ENCODE peak calls at places on chromosomes 12 and 14, in four cellular contexts. W is mammary epithelial cell; T is CD4-positive, alpha-beta memory T cell; G is mesenchymal stem cell. I is an unnamed sample.

GRCh38 chr12:123621619-123622530 is 11.6 kb downstream of the EIF2B1 start:
- DNase-seq in W (peak; percentile 34), T (no peak), G (no peak), I (no peak)

GRCh38 chr12:91804533-91804932 is 341.1 kb downstream of the BTG1 start:
- DNase-seq in W (peak; percentile 93), T (no peak), G (no peak), I (no peak)

GRCh38 chr14:52583544-52583943 is 30.9 kb downstream of the GPR137C start:
- DNase-seq in W (peak; percentile 12), T (no peak), G (no peak), I (no peak)

GRCh38 chr12:607541-608001 is 55.7 kb downstream of the NINJ2 start:
- DNase-seq in W (peak; percentile 64), T (no peak), G (no peak), I (no peak)

GRCh38 chr14:96502621-96503251 is 554 bp downstream of the PAPOLA start:
- DNase-seq in W (peak; percentile 39), T (no peak), G (peak; percentile 66), I (no peak)

GRCh38 chr14:32224731-32225377 is 21.8 kb upstream of the RNU6-8 start:
- DNase-seq in W (peak; percentile 60), T (no peak), G (peak; percentile 66), I (peak; percentile 18)

GRCh38 chr12:12683725-12684124 is 12.3 kb downstream of the GPR19 start:
- DNase-seq in W (no peak), T (no peak), G (no peak), I (no peak)

GRCh38 chr14:60575008-60575407 is 66.1 kb downstream of the SIX6 start:
- DNase-seq in W (no peak), T (no peak), G (no peak), I (no peak)

GRCh38 chr14:96631621-96632362 is 129.6 kb downstream of the PAPOLA start:
- DNase-seq in W (no peak), T (no peak), G (no peak), I (no peak)

GRCh38 chr12:55842681-55843429 is at the start of gene MMP19:
- DNase-seq in W (peak; percentile 56), T (no peak), G (peak; percentile 91), I (no peak)

GRCh38 chr12:85130631-85131030 is 94.5 kb downstream of the LRRIQ1 start:
- DNase-seq in W (no peak), T (no peak), G (peak; percentile 2), I (no peak)

GRCh38 chr14:58106446-58106845 is 45.6 kb downstream of the ARMH4 start:
- DNase-seq in W (no peak), T (no peak), G (no peak), I (no peak)

GRCh38 chr12:58174316-58174715 is 232.9 kb downstream of the ATP23 start:
- DNase-seq in W (no peak), T (no peak), G (no peak), I (no peak)

GRCh38 chr12:125561-125960 is 59.0 kb downstream of the IQSEC3 start:
- DNase-seq in W (no peak), T (no peak), G (no peak), I (no peak)

GRCh38 chr14:90489306-90489705 is 92.5 kb downstream of the CALM1 start:
- DNase-seq in W (no peak), T (no peak), G (no peak), I (no peak)

GRCh38 chr12:3313066-3313465 is 177.9 kb upstream of the PRMT8 start:
- DNase-seq in W (peak; percentile 57), T (no peak), G (peak; percentile 45), I (no peak)

GRCh38 chr14:72182773-72183432 is 250.7 kb downstream of the RGS6 start:
- DNase-seq in W (no peak), T (no peak), G (no peak), I (no peak)

GRCh38 chr12:56574210-56574609 is 52.6 kb downstream of the RBMS2 start:
- DNase-seq in W (peak; percentile 41), T (no peak), G (no peak), I (no peak)

GRCh38 chr14:64612021-64612380 is 62.2 kb downstream of the PPP1R36 start:
- DNase-seq in W (no peak), T (no peak), G (peak; percentile 71), I (no peak)

GRCh38 chr14:51513281-51513680 is 138.4 kb upstream of the FRMD6 start:
- DNase-seq in W (no peak), T (no peak), G (no peak), I (no peak)

GRCh38 chr14:31435276-31435675 is 14.9 kb upstream of the HEATR5A start:
- DNase-seq in W (no peak), T (no peak), G (no peak), I (no peak)

GRCh38 chr14:37150414-37150813 is 22.0 kb downstream of the SLC25A21 start:
- DNase-seq in W (peak; percentile 36), T (no peak), G (peak; percentile 60), I (no peak)

GRCh38 chr12:6613015-6613775 is 6.0 kb upstream of the CHD4 start:
- DNase-seq in W (peak; percentile 43), T (no peak), G (peak; percentile 72), I (no peak)

GRCh38 chr14:61190341-61190740 is 90.8 kb downstream of the TMEM30B start:
- DNase-seq in W (no peak), T (no peak), G (no peak), I (no peak)

GRCh38 chr12:46562625-46563228 is 190.2 kb upstream of the SLC38A2 start:
- DNase-seq in W (peak; percentile 95), T (no peak), G (peak; percentile 81), I (no peak)

GRCh38 chr12:912466-913235 is 36.8 kb downstream of the RAD52 start:
- DNase-seq in W (no peak), T (no peak), G (no peak), I (no peak)

GRCh38 chr12:124531281-124531745 is 36.1 kb downstream of the NCOR2 start:
- DNase-seq in W (no peak), T (no peak), G (peak; percentile 57), I (no peak)

DNA sequence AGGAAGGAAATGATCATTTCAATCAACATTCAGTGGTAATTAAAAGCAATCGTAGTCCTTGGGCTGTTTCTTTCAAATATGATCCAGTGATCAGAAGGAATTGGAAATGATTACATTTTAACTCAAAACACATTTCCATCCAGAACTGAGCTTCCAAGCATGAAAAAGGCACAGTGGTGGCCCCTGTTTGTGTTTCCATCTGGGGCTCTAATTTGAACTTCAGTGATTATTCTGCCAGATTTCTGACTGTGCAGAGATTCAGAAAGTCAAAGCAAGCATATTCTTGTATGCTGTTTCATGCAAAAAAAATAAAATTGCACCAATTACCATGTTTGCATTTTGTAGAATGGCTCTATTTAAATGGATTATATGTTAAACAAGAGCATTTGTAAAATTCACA is 157.1 kb upstream of the LMNTD1 start:
- DNase-seq in W (no peak), T (no peak), G (no peak), I (no peak)
- H3K9me3 ChIP-seq in W (peaks cover 17% of the 10 kb centered on the region), T (no peaks in the 10 kb centered on the region), G (peaks cover 38% of the 10 kb centered on the region), I (no peaks in the 10 kb centered on the region)

GRCh38 chr12:132185698-132186097 is 41.4 kb downstream of the NOC4L start:
- DNase-seq in W (no peak), T (peak; percentile 60), G (no peak), I (peak; percentile 80)
- H3K4me3 ChIP-seq in W (no peak overlapping the region), T (peak overlapping the region; percentile 37), G (no peak overlapping the region), I (peak overlapping the region; percentile 73)

GRCh38 chr12:126191037-126191891 is 1126.0 kb downstream of the AACS start:
- DNase-seq in W (no peak), T (no peak), G (no peak), I (no peak)
- H3K9me3 ChIP-seq in W (peaks cover 12% of the 10 kb centered on the region), T (no peaks in the 10 kb centered on the region), G (no peaks in the 10 kb centered on the region), I (no peaks in the 10 kb centered on the region)

DNA sequence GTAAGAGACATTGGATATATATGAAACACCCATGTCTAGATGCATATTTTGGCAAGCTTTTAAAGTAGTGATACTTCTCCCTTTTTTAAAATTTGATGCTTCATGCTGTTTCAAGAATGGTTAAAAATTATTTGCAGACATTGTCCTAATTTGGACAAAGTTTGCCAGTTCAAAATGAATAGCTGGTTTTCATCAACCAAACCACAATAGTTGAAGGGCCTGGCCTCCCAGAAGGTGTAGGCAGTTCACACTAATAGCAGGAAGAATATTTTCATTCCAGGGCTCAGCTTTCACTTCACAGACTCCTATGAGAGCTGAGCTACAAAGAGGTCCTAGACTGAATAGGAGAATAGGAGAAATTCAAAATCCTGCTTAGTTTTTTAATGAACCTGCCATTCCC is 78.7 kb downstream of the STXBP6 start:
- DNase-seq in W (no peak), T (no peak), G (no peak), I (no peak)
- H3K4me3 ChIP-seq in W (no peak overlapping the region), T (no peak overlapping the region), G (no peak overlapping the region), I (no peak overlapping the region)

DNA sequence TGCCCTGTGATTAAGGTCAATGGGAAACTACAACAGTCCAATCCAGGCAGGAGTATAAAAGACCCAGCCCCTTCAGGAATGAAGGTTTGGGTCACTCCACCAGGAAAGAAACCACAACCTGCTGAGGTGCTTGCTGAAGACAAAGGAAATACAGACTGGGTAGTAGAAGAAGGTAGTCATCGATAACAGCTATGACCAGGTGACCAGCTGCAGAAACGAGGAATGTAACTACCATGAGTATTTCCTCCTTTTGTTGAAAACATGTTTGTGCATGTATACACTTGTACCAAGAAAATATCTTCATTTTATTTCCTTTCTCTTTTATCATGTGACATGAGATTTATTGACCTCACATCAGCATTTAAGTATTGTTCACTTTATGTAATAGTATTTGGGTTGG is 409.1 kb downstream of the FOXG1 start:
- DNase-seq in W (no peak), T (no peak), G (no peak), I (no peak)
- H3K9me3 ChIP-seq in W (peaks cover 30% of the 10 kb centered on the region), T (no peaks in the 10 kb centered on the region), G (no peaks in the 10 kb centered on the region), I (peaks cover 4% of the 10 kb centered on the region)

DNA sequence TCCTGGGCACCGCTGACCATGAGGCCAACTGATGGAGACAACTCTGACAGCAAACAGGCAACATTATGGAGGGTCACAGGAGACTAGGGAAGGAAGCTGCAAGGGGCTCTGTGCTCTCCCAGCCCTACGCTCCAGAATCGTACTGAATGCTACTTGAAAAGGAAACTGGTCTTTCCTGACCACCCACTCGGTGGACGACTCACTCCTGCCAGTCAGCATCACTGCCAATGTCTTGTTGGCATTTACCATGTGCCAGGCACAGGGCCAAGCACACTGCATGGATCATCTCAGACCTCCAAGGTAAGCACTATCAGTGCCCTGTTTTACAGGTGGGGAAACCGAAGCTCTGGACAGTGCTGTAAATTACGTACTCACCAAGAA is 38.0 kb downstream of the CCDC85C start:
- DNase-seq in W (peak; percentile 63), T (no peak), G (no peak), I (no peak)
- H3K4me3 ChIP-seq in W (no peak overlapping the region), T (no peak overlapping the region), G (no peak overlapping the region), I (no peak overlapping the region)

GRCh38 chr12:34347367-34347766 is 325.1 kb downstream of the ALG10 start:
- DNase-seq in W (no peak), T (no peak), G (no peak), I (no peak)
- H3K9me3 ChIP-seq in W (peaks cover 42% of the 10 kb centered on the region), T (no peaks in the 10 kb centered on the region), G (no peaks in the 10 kb centered on the region), I (peaks cover 74% of the 10 kb centered on the region)

GRCh38 chr12:119751961-119752360 is 84.0 kb downstream of the PRKAB1 start:
- DNase-seq in W (no peak), T (no peak), G (no peak), I (no peak)
- H3K4me3 ChIP-seq in W (no peak overlapping the region), T (no peak overlapping the region), G (no peak overlapping the region), I (no peak overlapping the region)

GRCh38 chr12:83603106-83603505 is 916.4 kb downstream of the TMTC2 start:
- DNase-seq in W (no peak), T (no peak), G (no peak), I (no peak)
- H3K9me3 ChIP-seq in W (no peaks in the 10 kb centered on the region), T (no peaks in the 10 kb centered on the region), G (peaks cover 39% of the 10 kb centered on the region), I (peaks cover 3% of the 10 kb centered on the region)

GRCh38 chr12:120350576-120351350 is 18.2 kb downstream of the MSI1 start:
- DNase-seq in W (no peak), T (no peak), G (no peak), I (no peak)
- H3K4me3 ChIP-seq in W (no peak overlapping the region), T (no peak overlapping the region), G (no peak overlapping the region), I (no peak overlapping the region)